ENCODE peak calls at places on chromosomes 1 and 21, in eight cellular contexts. One of them, this sample, is unnamed.

GRCh38 chr1:175197536-175197935 is 5.0 kb upstream of the KIAA0040 start:
- DNase-seq in prostate gland: peak
- DNase-seq in activated CD8-positive, alpha-beta memory T cell treated with anti-CD3 and anti-CD28 coated beads for 1 hour: no peak
- DNase-seq in M059J: peak
- DNase-seq in D341Med: no peak
- DNase-seq in T-helper 17 cell: no peak
- DNase-seq in sigmoid colon: no peak
- DNase-seq in activated naive CD8-positive, alpha-beta T cell treated with anti-CD3 and anti-CD28 coated beads for 36 hours: no peak
- DNase-seq in this sample: no peak

GRCh38 chr1:25095635-25096200 is 136.6 kb downstream of the SYF2 start:
- DNase-seq in sigmoid colon: no peak
- DNase-seq in T-helper 17 cell: no peak
- DNase-seq in activated naive CD8-positive, alpha-beta T cell treated with anti-CD3 and anti-CD28 coated beads for 36 hours: no peak
- DNase-seq in M059J: no peak
- DNase-seq in activated CD8-positive, alpha-beta memory T cell treated with anti-CD3 and anti-CD28 coated beads for 1 hour: no peak
- DNase-seq in prostate gland: no peak
- DNase-seq in D341Med: no peak
- DNase-seq in this sample: no peak

GRCh38 chr1:56993355-56993985 is 27.7 kb upstream of the C8B start:
- DNase-seq in activated naive CD8-positive, alpha-beta T cell treated with anti-CD3 and anti-CD28 coated beads for 36 hours: no peak
- DNase-seq in sigmoid colon: no peak
- DNase-seq in D341Med: no peak
- DNase-seq in M059J: no peak
- DNase-seq in T-helper 17 cell: no peak
- DNase-seq in activated CD8-positive, alpha-beta memory T cell treated with anti-CD3 and anti-CD28 coated beads for 1 hour: no peak
- DNase-seq in prostate gland: no peak
- DNase-seq in this sample: no peak

GRCh38 chr1:42206164-42206563 is 41.6 kb upstream of the GUCA2A start:
- DNase-seq in activated naive CD8-positive, alpha-beta T cell treated with anti-CD3 and anti-CD28 coated beads for 36 hours: no peak
- DNase-seq in D341Med: no peak
- DNase-seq in T-helper 17 cell: no peak
- DNase-seq in sigmoid colon: no peak
- DNase-seq in activated CD8-positive, alpha-beta memory T cell treated with anti-CD3 and anti-CD28 coated beads for 1 hour: no peak
- DNase-seq in prostate gland: no peak
- DNase-seq in M059J: peak
- DNase-seq in this sample: no peak

GRCh38 chr1:183635112-183635605 is 424 bp downstream of the ARPC5 start:
- DNase-seq in activated naive CD8-positive, alpha-beta T cell treated with anti-CD3 and anti-CD28 coated beads for 36 hours: peak
- DNase-seq in T-helper 17 cell: peak
- DNase-seq in prostate gland: no peak
- DNase-seq in activated CD8-positive, alpha-beta memory T cell treated with anti-CD3 and anti-CD28 coated beads for 1 hour: no peak
- DNase-seq in sigmoid colon: peak
- DNase-seq in D341Med: peak
- DNase-seq in M059J: peak
- DNase-seq in this sample: no peak

GRCh38 chr1:206461602-206462455 is 8.4 kb upstream of the IKBKE start:
- DNase-seq in prostate gland: peak
- DNase-seq in activated CD8-positive, alpha-beta memory T cell treated with anti-CD3 and anti-CD28 coated beads for 1 hour: peak
- DNase-seq in sigmoid colon: peak
- DNase-seq in M059J: peak
- DNase-seq in activated naive CD8-positive, alpha-beta T cell treated with anti-CD3 and anti-CD28 coated beads for 36 hours: peak
- DNase-seq in D341Med: peak
- DNase-seq in T-helper 17 cell: peak
- DNase-seq in this sample: peak

GRCh38 chr21:37758997-37759396 is 157.3 kb downstream of the KCNJ6 start:
- DNase-seq in sigmoid colon: no peak
- DNase-seq in prostate gland: peak
- DNase-seq in activated CD8-positive, alpha-beta memory T cell treated with anti-CD3 and anti-CD28 coated beads for 1 hour: no peak
- DNase-seq in M059J: peak
- DNase-seq in D341Med: peak
- DNase-seq in activated naive CD8-positive, alpha-beta T cell treated with anti-CD3 and anti-CD28 coated beads for 36 hours: peak
- DNase-seq in T-helper 17 cell: no peak
- DNase-seq in this sample: no peak

GRCh38 chr1:91791691-91792392 is 94.1 kb downstream of the TGFBR3 start:
- DNase-seq in prostate gland: no peak
- DNase-seq in activated naive CD8-positive, alpha-beta T cell treated with anti-CD3 and anti-CD28 coated beads for 36 hours: no peak
- DNase-seq in T-helper 17 cell: no peak
- DNase-seq in activated CD8-positive, alpha-beta memory T cell treated with anti-CD3 and anti-CD28 coated beads for 1 hour: no peak
- DNase-seq in sigmoid colon: no peak
- DNase-seq in M059J: peak
- DNase-seq in D341Med: peak
- DNase-seq in this sample: no peak

GRCh38 chr1:184974086-184974836 is at the start of gene NIBAN1:
- DNase-seq in prostate gland: peak
- DNase-seq in activated naive CD8-positive, alpha-beta T cell treated with anti-CD3 and anti-CD28 coated beads for 36 hours: peak
- DNase-seq in sigmoid colon: peak
- DNase-seq in T-helper 17 cell: peak
- DNase-seq in M059J: peak
- DNase-seq in D341Med: peak
- DNase-seq in activated CD8-positive, alpha-beta memory T cell treated with anti-CD3 and anti-CD28 coated beads for 1 hour: peak
- DNase-seq in this sample: peak

GRCh38 chr1:170240409-170240808 is 94.7 kb downstream of the NTMT2 start:
- DNase-seq in prostate gland: no peak
- DNase-seq in M059J: no peak
- DNase-seq in sigmoid colon: no peak
- DNase-seq in activated naive CD8-positive, alpha-beta T cell treated with anti-CD3 and anti-CD28 coated beads for 36 hours: no peak
- DNase-seq in T-helper 17 cell: no peak
- DNase-seq in activated CD8-positive, alpha-beta memory T cell treated with anti-CD3 and anti-CD28 coated beads for 1 hour: no peak
- DNase-seq in D341Med: no peak
- DNase-seq in this sample: no peak

GRCh38 chr1:229028509-229028908 is 242.4 kb upstream of the RAB4A start:
- DNase-seq in T-helper 17 cell: no peak
- DNase-seq in M059J: no peak
- DNase-seq in sigmoid colon: no peak
- DNase-seq in D341Med: peak
- DNase-seq in activated naive CD8-positive, alpha-beta T cell treated with anti-CD3 and anti-CD28 coated beads for 36 hours: no peak
- DNase-seq in activated CD8-positive, alpha-beta memory T cell treated with anti-CD3 and anti-CD28 coated beads for 1 hour: no peak
- DNase-seq in prostate gland: no peak
- DNase-seq in this sample: no peak

GRCh38 chr21:16084776-16085364 is 355.1 kb downstream of the USP25 start:
- DNase-seq in activated CD8-positive, alpha-beta memory T cell treated with anti-CD3 and anti-CD28 coated beads for 1 hour: no peak
- DNase-seq in T-helper 17 cell: no peak
- DNase-seq in sigmoid colon: peak
- DNase-seq in activated naive CD8-positive, alpha-beta T cell treated with anti-CD3 and anti-CD28 coated beads for 36 hours: no peak
- DNase-seq in D341Med: no peak
- DNase-seq in M059J: peak
- DNase-seq in prostate gland: no peak
- DNase-seq in this sample: peak

GRCh38 chr1:83901547-83902155 is 97.3 kb downstream of the TTLL7 start:
- DNase-seq in T-helper 17 cell: no peak
- DNase-seq in prostate gland: peak
- DNase-seq in sigmoid colon: no peak
- DNase-seq in D341Med: no peak
- DNase-seq in M059J: peak
- DNase-seq in activated naive CD8-positive, alpha-beta T cell treated with anti-CD3 and anti-CD28 coated beads for 36 hours: no peak
- DNase-seq in activated CD8-positive, alpha-beta memory T cell treated with anti-CD3 and anti-CD28 coated beads for 1 hour: no peak
- DNase-seq in this sample: no peak

GRCh38 chr1:239547987-239548386 is 161.6 kb downstream of the CHRM3 start:
- DNase-seq in prostate gland: no peak
- DNase-seq in M059J: peak
- DNase-seq in activated naive CD8-positive, alpha-beta T cell treated with anti-CD3 and anti-CD28 coated beads for 36 hours: no peak
- DNase-seq in sigmoid colon: no peak
- DNase-seq in activated CD8-positive, alpha-beta memory T cell treated with anti-CD3 and anti-CD28 coated beads for 1 hour: no peak
- DNase-seq in T-helper 17 cell: no peak
- DNase-seq in D341Med: no peak
- DNase-seq in this sample: no peak

GRCh38 chr21:36707763-36708511 is 9.0 kb downstream of the SIM2 start:
- DNase-seq in activated naive CD8-positive, alpha-beta T cell treated with anti-CD3 and anti-CD28 coated beads for 36 hours: no peak
- DNase-seq in M059J: no peak
- DNase-seq in sigmoid colon: peak
- DNase-seq in activated CD8-positive, alpha-beta memory T cell treated with anti-CD3 and anti-CD28 coated beads for 1 hour: no peak
- DNase-seq in T-helper 17 cell: no peak
- DNase-seq in D341Med: peak
- DNase-seq in prostate gland: no peak
- DNase-seq in this sample: no peak

GRCh38 chr1:218741852-218742251 is 396.7 kb downstream of the TGFB2 start:
- DNase-seq in M059J: peak
- DNase-seq in D341Med: no peak
- DNase-seq in sigmoid colon: no peak
- DNase-seq in prostate gland: no peak
- DNase-seq in T-helper 17 cell: no peak
- DNase-seq in activated CD8-positive, alpha-beta memory T cell treated with anti-CD3 and anti-CD28 coated beads for 1 hour: no peak
- DNase-seq in activated naive CD8-positive, alpha-beta T cell treated with anti-CD3 and anti-CD28 coated beads for 36 hours: no peak
- DNase-seq in this sample: no peak

GRCh38 chr1:151790940-151791651 is 796 bp upstream of the TDRKH start:
- DNase-seq in prostate gland: no peak
- DNase-seq in D341Med: peak
- DNase-seq in M059J: peak
- DNase-seq in activated naive CD8-positive, alpha-beta T cell treated with anti-CD3 and anti-CD28 coated beads for 36 hours: peak
- DNase-seq in activated CD8-positive, alpha-beta memory T cell treated with anti-CD3 and anti-CD28 coated beads for 1 hour: no peak
- DNase-seq in T-helper 17 cell: no peak
- DNase-seq in sigmoid colon: no peak
- DNase-seq in this sample: no peak